ENCODE peak calls at places on chromosomes 2 and 18, in six cellular contexts. X is neuronal stem cell, Z is mesendoderm, I is H9, E is trophoblast cell, U is mesenchymal stem cell. B is an unnamed sample.

GRCh38 chr18:67669993-67670671 is 153.6 kb upstream of the DSEL start:
- DNase-seq in X (no peak), Z (no peak), I (no peak), E (peak), U (peak), B (peak)

GRCh38 chr2:148521181-148521580 is 123.4 kb upstream of the EPC2 start:
- DNase-seq in X (no peak), Z (no peak), I (no peak), E (no peak), U (no peak), B (no peak)

GRCh38 chr2:19352946-19353720 is 5.3 kb downstream of the OSR1 start:
- DNase-seq in X (no peak), Z (peak), I (peak), E (no peak), U (no peak), B (no peak)

GRCh38 chr2:236743623-236744280 is 174.1 kb downstream of the ACKR3 start:
- DNase-seq in X (no peak), Z (no peak), I (no peak), E (peak), U (peak), B (peak)

GRCh38 chr18:66792466-66792865 is 188.6 kb upstream of the CDH19 start:
- DNase-seq in X (no peak), Z (peak), I (no peak), E (peak), U (peak), B (no peak)

GRCh38 chr2:187917535-187917934 is 363.3 kb upstream of the TFPI start:
- DNase-seq in X (no peak), Z (no peak), I (no peak), E (no peak), U (peak), B (peak)

GRCh38 chr2:190637903-190638618 is 10.8 kb upstream of the NAB1 start:
- DNase-seq in X (no peak), Z (no peak), I (no peak), E (no peak), U (peak), B (no peak)

GRCh38 chr18:49894827-49895226 is 81.5 kb upstream of the ACAA2 start:
- DNase-seq in X (no peak), Z (no peak), I (no peak), E (no peak), U (no peak), B (no peak)

GRCh38 chr2:237879991-237880560 is 20.7 kb downstream of the RAMP1 start:
- DNase-seq in X (no peak), Z (no peak), I (no peak), E (no peak), U (no peak), B (no peak)

DNA sequence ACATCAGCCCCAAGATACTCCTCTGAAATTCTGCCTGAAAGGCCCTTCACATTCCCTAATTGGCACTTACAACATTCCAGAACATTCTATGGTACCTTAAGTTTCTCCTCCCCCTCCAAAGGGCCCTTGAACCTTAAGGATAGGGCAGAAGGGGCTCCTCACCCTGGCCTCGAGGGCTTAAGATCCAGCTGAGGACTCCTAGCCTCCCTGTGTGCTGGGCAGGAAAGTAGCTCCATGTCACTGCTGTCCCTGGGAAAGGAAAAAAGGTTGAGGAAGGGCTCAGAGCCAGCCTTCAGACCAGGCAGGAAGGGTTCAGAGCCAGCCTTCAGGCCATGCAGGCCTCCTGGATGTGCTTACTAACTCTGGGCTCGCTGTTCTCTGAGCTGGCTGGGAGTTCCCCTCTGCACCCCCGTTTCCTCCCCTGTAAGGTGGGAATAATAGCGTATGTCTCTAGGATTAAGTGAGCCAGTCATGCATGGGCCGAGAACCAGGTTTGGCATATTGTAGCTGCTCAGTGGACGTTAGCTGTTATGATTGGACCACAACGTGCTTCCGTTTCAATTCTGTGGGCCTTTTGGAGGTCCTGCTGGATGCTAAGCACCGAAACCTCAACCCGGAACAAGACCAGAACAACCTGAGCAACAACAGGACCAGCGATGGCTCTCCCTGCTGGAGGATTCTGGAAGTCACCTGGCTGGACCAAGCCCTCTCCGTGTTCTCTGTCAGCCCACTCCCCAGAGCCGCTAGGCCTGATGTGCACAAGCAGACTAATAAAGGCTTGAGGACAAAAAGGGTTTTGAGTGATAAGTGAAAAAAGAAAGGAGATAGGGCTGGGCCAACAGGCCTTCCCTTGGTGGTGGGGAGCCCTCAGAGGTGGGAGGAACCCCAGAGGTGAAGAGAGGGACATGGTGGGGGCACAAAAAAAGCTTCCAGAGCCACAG is 1.0 kb upstream of the B3GNT7 start:
- DNase-seq in X (no peak), Z (peak), I (peak), E (peak), U (no peak), B (no peak)
- H3K18ac ChIP-seq in X (peak), Z (no peak), I (no peak), E (no peak), U (no peak), B (no peak)

DNA sequence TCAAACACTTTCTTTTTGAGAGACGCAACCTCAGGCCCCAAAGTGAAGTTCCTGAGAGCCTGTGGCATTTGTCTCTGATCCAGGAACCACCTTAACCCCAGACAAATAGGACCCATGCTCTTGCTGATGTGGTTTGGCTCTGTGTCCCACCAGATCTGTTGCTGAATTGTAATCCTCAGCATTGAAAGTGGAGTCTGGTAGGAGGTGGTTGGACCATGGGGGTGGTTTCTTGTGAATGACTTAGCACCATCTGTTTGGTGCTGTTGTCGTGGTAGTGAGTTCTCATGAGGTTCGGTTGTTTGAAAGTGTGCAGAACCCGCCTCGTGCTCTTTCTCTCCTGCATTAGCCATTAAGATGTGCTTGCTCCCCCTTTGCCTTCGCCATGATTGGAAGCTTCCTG is 252.6 kb downstream of the FAM210A start:
- DNase-seq in X (no peak), Z (no peak), I (no peak), E (no peak), U (no peak), B (no peak)
- H2BK120ac ChIP-seq in X (no peak), Z (no peak), I (no peak), E (peak), U (no peak), B (no peak)

DNA sequence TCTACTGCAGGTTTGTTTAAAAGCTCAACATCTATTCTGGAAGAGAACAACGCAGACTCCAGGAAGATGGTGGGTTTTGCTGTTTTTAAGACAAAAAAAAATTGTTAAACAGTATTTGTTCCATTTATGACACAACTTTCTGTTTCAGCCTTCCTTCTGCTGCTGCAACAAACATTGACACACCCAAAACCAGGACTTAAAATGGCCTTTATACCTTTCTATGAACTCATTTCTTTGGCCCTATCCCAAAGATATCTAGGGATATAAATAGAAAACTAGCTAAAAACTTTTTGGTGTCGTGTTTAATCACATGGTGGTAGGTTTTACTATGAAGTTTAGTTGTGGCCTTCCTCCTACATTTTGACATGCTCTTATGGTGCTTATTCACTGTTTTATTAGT is 964 bp upstream of the GALNT3 start:
- DNase-seq in X (no peak), Z (no peak), I (no peak), E (no peak), U (peak), B (peak)
- H3K18ac ChIP-seq in X (no peak), Z (peak), I (no peak), E (no peak), U (no peak), B (no peak)

DNA sequence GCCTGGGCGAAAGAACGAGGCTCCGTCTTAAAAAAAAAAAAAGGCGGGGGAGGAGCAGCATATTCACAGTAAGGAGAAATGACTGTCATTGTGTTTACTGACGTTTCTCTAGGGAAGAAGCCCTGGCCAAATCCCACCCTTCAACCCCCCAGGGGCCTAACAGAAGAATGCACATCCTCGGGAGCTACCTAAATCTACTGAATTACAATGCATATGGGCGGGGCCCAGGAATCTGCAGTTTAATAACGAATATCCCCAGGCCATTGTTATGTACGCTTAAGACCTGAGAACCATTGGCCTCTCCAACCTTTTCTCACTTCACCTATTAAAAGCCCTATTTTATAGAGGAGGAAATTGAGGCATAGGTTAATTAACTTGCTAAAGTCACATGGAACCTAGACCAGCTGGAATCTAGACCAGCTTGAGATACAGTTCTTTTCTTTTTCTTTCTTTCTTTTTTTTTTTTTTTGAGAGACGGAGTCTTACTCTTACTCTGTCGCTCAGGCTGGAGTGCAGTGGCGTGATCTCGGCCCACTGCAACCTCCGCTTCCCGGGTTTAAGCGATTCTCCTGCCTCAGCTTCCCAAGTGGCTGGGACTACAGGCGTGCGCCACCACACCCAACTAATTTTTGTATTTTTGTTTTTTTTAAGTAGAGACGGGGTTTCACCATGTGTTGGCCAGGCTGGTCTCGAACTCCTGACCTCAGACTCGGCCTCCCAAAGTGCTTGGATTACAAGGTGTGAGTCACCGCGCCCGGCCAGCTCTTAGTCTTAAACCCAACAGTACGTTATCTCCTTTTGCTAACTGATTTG is 708 bp upstream of the RIF1 start:
- DNase-seq in X (no peak), Z (peak), I (peak), E (peak), U (no peak), B (no peak)
- H2BK120ac ChIP-seq in X (no peak), Z (no peak), I (no peak), E (no peak), U (no peak), B (peak)

DNA sequence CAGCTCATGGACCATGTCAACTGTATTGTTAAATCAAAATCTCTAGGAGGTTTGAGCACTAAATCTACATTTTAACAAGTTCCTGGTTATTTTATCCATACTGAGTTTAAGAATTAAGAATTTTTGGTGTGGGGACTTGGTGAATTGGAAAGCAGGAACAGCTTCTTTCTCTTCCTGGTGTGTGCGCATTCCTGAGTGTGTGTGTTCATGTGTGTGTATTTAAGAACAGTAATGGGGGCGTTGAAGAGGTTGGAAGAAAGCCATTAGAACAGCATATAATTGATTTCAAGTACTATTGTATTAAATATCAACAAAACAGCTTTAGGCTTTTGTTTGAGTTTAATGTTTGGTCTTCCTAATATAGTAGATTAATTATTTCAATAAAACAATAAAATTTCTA is 801.3 kb upstream of the ID2 start:
- DNase-seq in X (no peak), Z (no peak), I (no peak), E (no peak), U (no peak), B (no peak)
- H3K18ac ChIP-seq in X (no peak), Z (peak), I (no peak), E (no peak), U (no peak), B (no peak)

GRCh38 chr18:59700535-59700967 is 3.3 kb upstream of the CCBE1 start:
- DNase-seq in X (no peak), Z (no peak), I (no peak), E (no peak), U (no peak), B (no peak)
- H2BK120ac ChIP-seq in X (no peak), Z (no peak), I (no peak), E (peak), U (no peak), B (peak)